ENCODE peak calls at places on chromosomes 3 and 15, in seven cellular contexts. One of them, this sample, is unnamed.

GRCh38 chr3:10557783-10558373 is 52.5 kb upstream of the ATP2B2 start:
- DNase-seq in progenitor cell of endocrine pancreas: no peak
- DNase-seq in PC-3: peak
- DNase-seq in OCI-LY7: no peak
- DNase-seq in GM12878: no peak
- DNase-seq in cardiac muscle cell: no peak
- DNase-seq in AG09309: no peak
- DNase-seq in this sample: no peak

GRCh38 chr3:4845882-4846281 is 133.4 kb upstream of the BHLHE40 start:
- DNase-seq in GM12878: peak
- DNase-seq in cardiac muscle cell: no peak
- DNase-seq in AG09309: no peak
- DNase-seq in PC-3: no peak
- DNase-seq in progenitor cell of endocrine pancreas: no peak
- DNase-seq in OCI-LY7: no peak
- DNase-seq in this sample: no peak

GRCh38 chr3:109125902-109126301 is 8.0 kb upstream of the MORC1 start:
- DNase-seq in PC-3: peak
- DNase-seq in GM12878: no peak
- DNase-seq in OCI-LY7: no peak
- DNase-seq in progenitor cell of endocrine pancreas: no peak
- DNase-seq in AG09309: no peak
- DNase-seq in cardiac muscle cell: no peak
- DNase-seq in this sample: no peak

GRCh38 chr15:34791701-34792100 is 3.6 kb downstream of the ACTC1 start:
- DNase-seq in AG09309: no peak
- DNase-seq in cardiac muscle cell: peak
- DNase-seq in GM12878: no peak
- DNase-seq in OCI-LY7: no peak
- DNase-seq in PC-3: no peak
- DNase-seq in progenitor cell of endocrine pancreas: no peak
- DNase-seq in this sample: no peak

GRCh38 chr3:71512000-71512399 is 71.5 kb downstream of the FOXP1 start:
- DNase-seq in cardiac muscle cell: peak
- DNase-seq in PC-3: peak
- DNase-seq in AG09309: no peak
- DNase-seq in GM12878: no peak
- DNase-seq in progenitor cell of endocrine pancreas: no peak
- DNase-seq in OCI-LY7: peak
- DNase-seq in this sample: peak

GRCh38 chr3:47347217-47347801 is 33.5 kb upstream of the PTPN23 start:
- DNase-seq in OCI-LY7: peak
- DNase-seq in cardiac muscle cell: no peak
- DNase-seq in AG09309: peak
- DNase-seq in PC-3: no peak
- DNase-seq in GM12878: peak
- DNase-seq in progenitor cell of endocrine pancreas: no peak
- DNase-seq in this sample: peak

GRCh38 chr3:98188553-98188952 is 22.1 kb downstream of the OR5H15 start:
- DNase-seq in PC-3: peak
- DNase-seq in OCI-LY7: peak
- DNase-seq in AG09309: no peak
- DNase-seq in GM12878: peak
- DNase-seq in progenitor cell of endocrine pancreas: no peak
- DNase-seq in cardiac muscle cell: peak
- DNase-seq in this sample: peak

GRCh38 chr3:129695203-129695602 is 88.7 kb upstream of the PLXND1 start:
- DNase-seq in AG09309: peak
- DNase-seq in OCI-LY7: no peak
- DNase-seq in PC-3: no peak
- DNase-seq in cardiac muscle cell: no peak
- DNase-seq in GM12878: no peak
- DNase-seq in progenitor cell of endocrine pancreas: no peak
- DNase-seq in this sample: no peak

GRCh38 chr3:22117751-22118346 is 366.8 kb upstream of the ZNF385D start:
- DNase-seq in progenitor cell of endocrine pancreas: no peak
- DNase-seq in GM12878: no peak
- DNase-seq in PC-3: peak
- DNase-seq in AG09309: peak
- DNase-seq in OCI-LY7: peak
- DNase-seq in cardiac muscle cell: peak
- DNase-seq in this sample: no peak

GRCh38 chr3:183114374-183114773 is 15.1 kb upstream of the MCCC1 start:
- DNase-seq in AG09309: no peak
- DNase-seq in PC-3: no peak
- DNase-seq in GM12878: no peak
- DNase-seq in progenitor cell of endocrine pancreas: no peak
- DNase-seq in cardiac muscle cell: no peak
- DNase-seq in OCI-LY7: peak
- DNase-seq in this sample: no peak

GRCh38 chr3:71168961-71169411 is 414.5 kb downstream of the FOXP1 start:
- DNase-seq in progenitor cell of endocrine pancreas: no peak
- DNase-seq in cardiac muscle cell: no peak
- DNase-seq in PC-3: no peak
- DNase-seq in GM12878: no peak
- DNase-seq in AG09309: no peak
- DNase-seq in OCI-LY7: no peak
- DNase-seq in this sample: no peak

GRCh38 chr15:94119923-94120775 is 111.2 kb upstream of the MCTP2 start:
- DNase-seq in cardiac muscle cell: peak
- DNase-seq in progenitor cell of endocrine pancreas: peak
- DNase-seq in OCI-LY7: peak
- DNase-seq in PC-3: peak
- DNase-seq in GM12878: peak
- DNase-seq in AG09309: peak
- DNase-seq in this sample: peak

GRCh38 chr3:13629644-13630043 is 80.7 kb downstream of the FBLN2 start:
- DNase-seq in progenitor cell of endocrine pancreas: no peak
- DNase-seq in OCI-LY7: no peak
- DNase-seq in AG09309: no peak
- DNase-seq in cardiac muscle cell: no peak
- DNase-seq in GM12878: no peak
- DNase-seq in PC-3: no peak
- DNase-seq in this sample: no peak

GRCh38 chr3:46584598-46585467 is 18.7 kb upstream of the LRRC2 start:
- DNase-seq in AG09309: no peak
- DNase-seq in PC-3: no peak
- DNase-seq in progenitor cell of endocrine pancreas: no peak
- DNase-seq in GM12878: no peak
- DNase-seq in OCI-LY7: no peak
- DNase-seq in cardiac muscle cell: no peak
- DNase-seq in this sample: no peak

GRCh38 chr3:134323966-134324962 is 50.0 kb downstream of the AMOTL2 start:
- DNase-seq in PC-3: no peak
- DNase-seq in GM12878: no peak
- DNase-seq in OCI-LY7: no peak
- DNase-seq in progenitor cell of endocrine pancreas: no peak
- DNase-seq in AG09309: no peak
- DNase-seq in cardiac muscle cell: no peak
- DNase-seq in this sample: no peak

GRCh38 chr3:59759298-59760169 is 709.7 kb upstream of the CFAP20DC start:
- DNase-seq in AG09309: no peak
- DNase-seq in OCI-LY7: no peak
- DNase-seq in GM12878: no peak
- DNase-seq in progenitor cell of endocrine pancreas: no peak
- DNase-seq in cardiac muscle cell: no peak
- DNase-seq in PC-3: no peak
- DNase-seq in this sample: no peak

GRCh38 chr3:186844908-186845307 is 2.4 kb downstream of the ADIPOQ start:
- DNase-seq in OCI-LY7: no peak
- DNase-seq in PC-3: no peak
- DNase-seq in AG09309: no peak
- DNase-seq in cardiac muscle cell: no peak
- DNase-seq in progenitor cell of endocrine pancreas: no peak
- DNase-seq in GM12878: no peak
- DNase-seq in this sample: no peak

GRCh38 chr3:67686067-67686466 is 31.7 kb upstream of the SUCLG2 start:
- DNase-seq in OCI-LY7: peak
- DNase-seq in AG09309: no peak
- DNase-seq in progenitor cell of endocrine pancreas: no peak
- DNase-seq in PC-3: no peak
- DNase-seq in GM12878: no peak
- DNase-seq in cardiac muscle cell: no peak
- DNase-seq in this sample: no peak

GRCh38 chr3:124879395-124879723 is 7.8 kb downstream of the ITGB5 start:
- DNase-seq in AG09309: no peak
- DNase-seq in PC-3: no peak
- DNase-seq in OCI-LY7: no peak
- DNase-seq in GM12878: no peak
- DNase-seq in progenitor cell of endocrine pancreas: no peak
- DNase-seq in cardiac muscle cell: no peak
- DNase-seq in this sample: no peak

GRCh38 chr15:27124287-27124830 is 153.4 kb downstream of the GABRG3 start:
- DNase-seq in PC-3: peak
- DNase-seq in OCI-LY7: no peak
- DNase-seq in AG09309: no peak
- DNase-seq in GM12878: no peak
- DNase-seq in cardiac muscle cell: no peak
- DNase-seq in progenitor cell of endocrine pancreas: no peak
- DNase-seq in this sample: no peak

GRCh38 chr15:78075490-78076230 is 1.9 kb downstream of the TBC1D2B start:
- DNase-seq in progenitor cell of endocrine pancreas: no peak
- DNase-seq in AG09309: no peak
- DNase-seq in OCI-LY7: no peak
- DNase-seq in PC-3: peak
- DNase-seq in GM12878: no peak
- DNase-seq in cardiac muscle cell: peak
- DNase-seq in this sample: no peak

DNA sequence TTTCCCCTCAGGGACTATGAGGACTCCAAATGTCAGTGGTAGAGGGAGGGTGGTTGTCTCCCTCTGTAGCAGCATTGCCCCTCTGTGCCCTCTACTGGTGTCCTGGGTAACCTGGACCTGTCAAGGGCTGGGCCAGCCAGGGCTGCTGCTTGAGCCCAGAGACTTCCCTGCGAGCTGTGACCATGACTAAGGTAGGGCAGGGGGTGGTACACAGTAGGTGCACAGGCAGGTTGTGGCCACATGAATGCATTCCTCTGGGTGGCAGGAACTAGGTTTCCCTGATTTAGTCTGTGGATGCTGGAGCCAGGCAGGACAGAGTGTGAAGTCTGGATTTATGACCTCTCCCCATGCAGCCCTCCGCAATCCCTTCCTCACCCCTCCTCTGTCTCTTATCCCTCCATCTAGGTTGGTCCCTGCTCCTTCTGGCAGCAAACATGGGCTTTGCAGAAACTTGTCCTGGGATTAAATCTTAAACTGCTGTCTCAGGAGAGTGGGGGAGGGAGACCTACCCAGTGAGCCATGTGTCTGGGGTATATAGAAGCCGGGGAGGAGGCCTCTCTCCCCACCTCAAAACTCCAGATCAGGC is 8.7 kb upstream of the SEMA3F start:
- DNase-seq in OCI-LY7: no peak
- DNase-seq in cardiac muscle cell: no peak
- DNase-seq in GM12878: no peak
- DNase-seq in progenitor cell of endocrine pancreas: no peak
- DNase-seq in AG09309: no peak
- DNase-seq in PC-3: no peak
- DNase-seq in this sample: no peak
- TF ChIP-seq CTCF in OCI-LY7: peak
- TF ChIP-seq CTCF in cardiac muscle cell: no peak
- TF ChIP-seq CTCF in GM12878: no peak
- TF ChIP-seq CTCF in progenitor cell of endocrine pancreas: no peak
- TF ChIP-seq CTCF in AG09309: no peak
- TF ChIP-seq CTCF in PC-3: peak
- TF ChIP-seq CTCF in this sample: no peak

GRCh38 chr15:84862214-84862975 is 22.1 kb upstream of the SLC28A1 start:
- DNase-seq in OCI-LY7: no peak
- DNase-seq in AG09309: no peak
- DNase-seq in GM12878: no peak
- DNase-seq in cardiac muscle cell: no peak
- DNase-seq in PC-3: no peak
- DNase-seq in progenitor cell of endocrine pancreas: no peak
- DNase-seq in this sample: no peak
- TF ChIP-seq CTCF in OCI-LY7: no peak
- TF ChIP-seq CTCF in AG09309: no peak
- TF ChIP-seq CTCF in GM12878: peak
- TF ChIP-seq CTCF in cardiac muscle cell: no peak
- TF ChIP-seq CTCF in PC-3: no peak
- TF ChIP-seq CTCF in progenitor cell of endocrine pancreas: no peak
- TF ChIP-seq CTCF in this sample: no peak

DNA sequence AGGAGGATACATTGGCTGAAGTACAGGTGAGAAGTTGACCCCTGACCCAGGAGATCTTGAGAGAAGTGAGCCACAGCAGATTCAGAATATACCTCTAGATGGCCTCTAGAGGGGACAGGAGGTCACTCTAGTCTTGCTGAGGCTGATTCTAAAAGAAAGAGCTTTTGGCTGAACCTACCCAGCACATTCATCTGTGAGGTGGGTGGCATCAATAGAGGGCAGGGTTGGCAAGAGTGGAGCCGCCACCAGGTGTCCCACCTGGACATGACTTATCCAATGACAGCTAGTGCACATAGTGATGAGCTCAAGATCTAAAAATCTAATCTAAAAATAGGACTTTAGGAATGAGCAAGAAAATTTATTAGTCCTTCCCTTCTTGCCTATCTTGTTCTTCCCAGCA is 51.6 kb downstream of the CYP19A1 start:
- DNase-seq in OCI-LY7: no peak
- DNase-seq in progenitor cell of endocrine pancreas: no peak
- DNase-seq in cardiac muscle cell: no peak
- DNase-seq in PC-3: peak
- DNase-seq in GM12878: no peak
- DNase-seq in AG09309: no peak
- DNase-seq in this sample: peak
- TF ChIP-seq CTCF in OCI-LY7: no peak
- TF ChIP-seq CTCF in progenitor cell of endocrine pancreas: peak
- TF ChIP-seq CTCF in cardiac muscle cell: no peak
- TF ChIP-seq CTCF in PC-3: peak
- TF ChIP-seq CTCF in GM12878: peak
- TF ChIP-seq CTCF in AG09309: no peak
- TF ChIP-seq CTCF in this sample: peak

GRCh38 chr3:145776782-145777408 is 384.1 kb downstream of the PLOD2 start:
- DNase-seq in progenitor cell of endocrine pancreas: peak
- DNase-seq in GM12878: peak
- DNase-seq in OCI-LY7: peak
- DNase-seq in cardiac muscle cell: peak
- DNase-seq in PC-3: peak
- DNase-seq in AG09309: peak
- DNase-seq in this sample: peak
- TF ChIP-seq CTCF in progenitor cell of endocrine pancreas: peak
- TF ChIP-seq CTCF in GM12878: peak
- TF ChIP-seq CTCF in OCI-LY7: peak
- TF ChIP-seq CTCF in cardiac muscle cell: peak
- TF ChIP-seq CTCF in PC-3: peak
- TF ChIP-seq CTCF in AG09309: peak
- TF ChIP-seq CTCF in this sample: peak

DNA sequence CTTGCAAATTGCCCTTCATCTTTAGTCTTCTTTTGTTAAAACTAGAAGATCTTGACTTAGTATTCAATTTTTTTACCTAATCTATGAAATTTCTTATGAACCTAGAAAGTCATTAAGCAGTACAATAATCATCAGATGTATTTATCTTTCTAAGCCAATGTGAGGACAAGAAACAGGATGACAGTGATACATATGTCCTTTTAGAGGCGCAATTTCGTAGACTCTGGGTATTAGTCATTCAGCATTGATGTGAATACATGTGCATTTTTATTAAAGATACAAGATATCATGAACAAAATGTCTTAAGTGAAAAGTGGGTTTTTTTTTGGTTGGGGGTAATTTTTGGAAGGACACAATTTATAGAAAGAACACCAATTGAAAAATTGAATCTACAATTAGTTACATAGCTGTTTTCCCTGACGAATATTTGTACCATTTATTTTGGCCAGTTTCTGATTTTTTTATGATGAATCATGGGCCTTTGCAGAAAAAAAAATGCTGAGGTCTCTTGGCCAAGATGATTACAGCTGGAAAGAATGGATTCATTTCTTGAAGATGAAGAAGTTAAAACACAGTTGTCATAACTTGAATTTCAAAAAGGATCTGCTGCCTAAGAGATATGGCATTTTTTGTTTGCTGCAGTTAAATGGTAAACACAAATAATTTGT is 48.9 kb upstream of the AGTR1 start:
- DNase-seq in PC-3: no peak
- DNase-seq in OCI-LY7: no peak
- DNase-seq in GM12878: no peak
- DNase-seq in AG09309: peak
- DNase-seq in cardiac muscle cell: no peak
- DNase-seq in progenitor cell of endocrine pancreas: no peak
- DNase-seq in this sample: no peak
- TF ChIP-seq CTCF in PC-3: no peak
- TF ChIP-seq CTCF in OCI-LY7: no peak
- TF ChIP-seq CTCF in GM12878: no peak
- TF ChIP-seq CTCF in AG09309: no peak
- TF ChIP-seq CTCF in cardiac muscle cell: no peak
- TF ChIP-seq CTCF in progenitor cell of endocrine pancreas: no peak
- TF ChIP-seq CTCF in this sample: no peak